ENCODE peak calls at places on chromosomes 6 and 20, in nine cellular contexts. X is adrenal gland; T is neural crest cell; J is fibroblast of pulmonary artery; S is GM23338; M is left ventricle myocardium inferior; I is lower lobe of right lung; A is CD8-positive, alpha-beta T cell; O is pancreas. W is an unnamed sample.

GRCh38 chr6:11357285-11357684 is 124.8 kb upstream of the NEDD9 start:
- DNase-seq in X (no peak), T (no peak), J (no peak), S (no peak), M (no peak), I (no peak), A (no peak), O (no peak), W (no peak)

GRCh38 chr6:90068264-90068663 is 174.0 kb downstream of the GJA10 start:
- DNase-seq in X (no peak), T (no peak), J (peak; percentile 79), S (no peak), M (no peak), I (no peak), A (no peak), O (no peak), W (no peak)

GRCh38 chr6:154649723-154650122 is 83.5 kb upstream of the SCAF8 start:
- DNase-seq in X (no peak), T (no peak), J (peak; percentile 72), S (no peak), M (no peak), I (no peak), A (no peak), O (no peak), W (no peak)

GRCh38 chr6:106981901-106982300 is 7.4 kb upstream of the CD24 start:
- DNase-seq in X (no peak), T (no peak), J (no peak), S (no peak), M (no peak), I (no peak), A (no peak), O (no peak), W (no peak)

GRCh38 chr6:24458134-24458533 is 31.2 kb downstream of the GPLD1 start:
- DNase-seq in X (no peak), T (no peak), J (peak; percentile 14), S (no peak), M (no peak), I (no peak), A (no peak), O (no peak), W (no peak)

GRCh38 chr6:82040405-82041221 is 206.9 kb downstream of the IBTK start:
- DNase-seq in X (peak; percentile 67), T (peak; percentile 43), J (peak; percentile 76), S (peak; percentile 79), M (no peak), I (no peak), A (no peak), O (no peak), W (no peak)

GRCh38 chr6:43942616-43943015 is 172.6 kb downstream of the VEGFA start:
- DNase-seq in X (peak; percentile 6), T (no peak), J (no peak), S (no peak), M (no peak), I (no peak), A (no peak), O (no peak), W (no peak)

GRCh38 chr20:21002486-21002885 is 103.7 kb downstream of the LINC00237 start:
- DNase-seq in X (no peak), T (no peak), J (no peak), S (no peak), M (no peak), I (no peak), A (no peak), O (no peak), W (no peak)

GRCh38 chr6:133787859-133788505 is 100.9 kb upstream of the TCF21 start:
- DNase-seq in X (no peak), T (no peak), J (no peak), S (no peak), M (no peak), I (no peak), A (no peak), O (no peak), W (no peak)

GRCh38 chr20:5835870-5836269 is 85.7 kb downstream of the SHLD1 start:
- DNase-seq in X (no peak), T (no peak), J (peak; percentile 70), S (no peak), M (no peak), I (no peak), A (no peak), O (no peak), W (no peak)

GRCh38 chr6:132132420-132132819 is 181.2 kb upstream of the CCN2 start:
- DNase-seq in X (no peak), T (no peak), J (peak; percentile 85), S (no peak), M (no peak), I (no peak), A (no peak), O (no peak), W (no peak)

GRCh38 chr6:3263091-3263490 is 4.3 kb downstream of the PSMG4 start:
- DNase-seq in X (no peak), T (no peak), J (no peak), S (no peak), M (no peak), I (no peak), A (no peak), O (no peak), W (no peak)

GRCh38 chr6:128310061-128310460 is 210.3 kb downstream of the PTPRK start:
- DNase-seq in X (no peak), T (no peak), J (no peak), S (no peak), M (no peak), I (no peak), A (no peak), O (no peak), W (no peak)

GRCh38 chr6:39678914-39679313 is 46.3 kb downstream of the KIF6 start:
- DNase-seq in X (no peak), T (no peak), J (no peak), S (no peak), M (no peak), I (no peak), A (no peak), O (no peak), W (no peak)

GRCh38 chr6:166005401-166005845 is 162.2 kb downstream of the TBXT start:
- DNase-seq in X (peak; percentile 69), T (peak; percentile 36), J (peak; percentile 74), S (peak; percentile 35), M (peak; percentile 70), I (no peak), A (no peak), O (no peak), W (no peak)

GRCh38 chr20:10671850-10672578 is 1.8 kb downstream of the JAG1 start:
- DNase-seq in X (peak; percentile 62), T (no peak), J (no peak), S (peak; percentile 72), M (peak; percentile 79), I (peak; percentile 76), A (no peak), O (peak; percentile 91), W (no peak)

DNA sequence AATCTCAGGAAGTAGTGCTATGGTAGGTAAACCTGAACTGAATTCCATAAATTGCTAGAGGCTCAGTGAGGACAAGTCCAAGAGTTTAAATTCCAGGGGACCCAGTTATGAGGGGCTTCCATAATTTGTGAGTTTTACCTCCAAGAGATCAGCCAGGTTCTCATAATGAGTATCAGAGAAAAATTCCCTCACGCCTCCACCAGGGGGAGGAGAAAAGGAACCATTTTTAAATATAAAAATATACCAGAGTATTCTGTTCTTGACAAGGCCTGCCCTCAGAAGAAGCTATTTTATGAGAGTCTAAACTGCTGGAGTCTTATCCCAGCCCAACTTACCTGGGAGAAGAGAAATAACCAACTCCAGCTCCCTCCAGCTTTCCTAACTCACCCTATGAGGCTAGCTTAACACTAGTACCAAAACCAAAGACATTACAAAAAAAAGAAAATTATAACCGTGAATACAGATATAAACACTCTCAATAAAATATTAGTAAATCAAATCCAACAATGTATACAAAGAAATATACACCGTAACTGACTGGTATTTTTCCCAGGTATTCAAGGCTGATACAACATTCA is 158.7 kb downstream of the TFAP2A start:
- DNase-seq in X (peak; percentile 22), T (no peak), J (no peak), S (peak; percentile 67), M (no peak), I (no peak), A (no peak), O (no peak), W (no peak)
- TF ChIP-seq CTCF in X (peak; percentile 10), T (peak; percentile 63), J (peak; percentile 23), S (peak; percentile 47), M (peak; percentile 20), I (peak; percentile 15), A (no peak), O (no peak), W (peak; percentile 69)

DNA sequence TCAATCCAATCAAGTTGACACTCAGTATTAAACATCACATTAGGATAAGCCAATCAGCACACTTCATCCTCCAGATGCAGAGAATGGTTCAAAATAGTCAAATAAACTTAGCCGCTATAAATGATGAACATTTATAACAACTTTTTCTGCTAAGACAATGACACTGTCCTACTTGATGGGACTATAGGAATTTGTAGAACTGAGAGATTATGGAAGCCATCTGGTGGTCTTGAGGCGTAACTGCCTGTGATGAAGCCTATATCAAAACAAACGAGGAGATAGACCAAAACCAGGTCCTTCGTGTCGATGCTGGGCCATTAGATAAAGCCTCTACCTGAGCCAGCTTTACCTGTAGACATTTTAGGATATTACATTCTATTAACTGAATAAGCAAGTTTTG is 631.1 kb downstream of the COL12A1 start:
- DNase-seq in X (no peak), T (no peak), J (peak; percentile 59), S (peak; percentile 75), M (no peak), I (no peak), A (no peak), O (no peak), W (no peak)
- TF ChIP-seq CTCF in X (no peak), T (peak; percentile 67), J (peak; percentile 67), S (peak; percentile 70), M (peak; percentile 72), I (peak; percentile 54), A (no peak), O (peak; percentile 17), W (peak; percentile 73)

GRCh38 chr20:4585104-4585753 is 136.5 kb upstream of the PRND start:
- DNase-seq in X (no peak), T (no peak), J (no peak), S (peak; percentile 12), M (no peak), I (no peak), A (no peak), O (no peak), W (no peak)

GRCh38 chr20:4578375-4578774 is 143.3 kb upstream of the PRND start:
- DNase-seq in X (no peak), T (no peak), J (no peak), S (no peak), M (no peak), I (no peak), A (no peak), O (no peak), W (no peak)

GRCh38 chr20:4585758-4586157 is 136.0 kb upstream of the PRND start:
- DNase-seq in X (no peak), T (no peak), J (no peak), S (no peak), M (no peak), I (no peak), A (no peak), O (no peak), W (no peak)

GRCh38 chr20:4581838-4582237 is 139.9 kb upstream of the PRND start:
- DNase-seq in X (no peak), T (no peak), J (no peak), S (peak; percentile 74), M (no peak), I (no peak), A (no peak), O (no peak), W (no peak)
- TF ChIP-seq CTCF in X (no peak), T (peak; percentile 34), J (no peak), S (peak; percentile 16), M (no peak), I (no peak), A (no peak), O (no peak), W (no peak)

GRCh38 chr6:109188115-109188411 is 92.8 kb downstream of the CEP57L1 start:
- DNase-seq in X (no peak), T (no peak), J (no peak), S (no peak), M (no peak), I (no peak), A (no peak), O (no peak), W (no peak)
- TF ChIP-seq CTCF in X (no peak), T (peak; percentile 16), J (no peak), S (no peak), M (no peak), I (peak; percentile 3), A (no peak), O (no peak), W (peak; percentile 13)